ENCODE peak calls at places on chromosomes 1 and 21, in six cellular contexts. One of them, this sample, is unnamed.

GRCh38 chr1:147570907-147571306 is 29.6 kb downstream of the BCL9 start:
- DNase-seq in activated naive CD4-positive, alpha-beta T cell treated with anti-CD3 and anti-CD28 coated beads, Interleukin-2, amount 50 U/mL, for 16 hours: no peak
- DNase-seq in stimulated activated CD8-positive, alpha-beta memory T cell treated with anti-CD3 and anti-CD28 coated beads, Interleukin-15, amount 100 ng/mL, for 1 hour: no peak
- DNase-seq in putamen: no peak
- DNase-seq in heart right ventricle: no peak
- DNase-seq in heart left ventricle: no peak
- DNase-seq in this sample: no peak

GRCh38 chr1:115314765-115315164 is 23.3 kb downstream of the NGF start:
- DNase-seq in heart right ventricle: no peak
- DNase-seq in putamen: no peak
- DNase-seq in activated naive CD4-positive, alpha-beta T cell treated with anti-CD3 and anti-CD28 coated beads, Interleukin-2, amount 50 U/mL, for 16 hours: no peak
- DNase-seq in heart left ventricle: no peak
- DNase-seq in stimulated activated CD8-positive, alpha-beta memory T cell treated with anti-CD3 and anti-CD28 coated beads, Interleukin-15, amount 100 ng/mL, for 1 hour: no peak
- DNase-seq in this sample: no peak

GRCh38 chr1:175234639-175235038 is 42.1 kb upstream of the KIAA0040 start:
- DNase-seq in stimulated activated CD8-positive, alpha-beta memory T cell treated with anti-CD3 and anti-CD28 coated beads, Interleukin-15, amount 100 ng/mL, for 1 hour: no peak
- DNase-seq in heart left ventricle: no peak
- DNase-seq in activated naive CD4-positive, alpha-beta T cell treated with anti-CD3 and anti-CD28 coated beads, Interleukin-2, amount 50 U/mL, for 16 hours: no peak
- DNase-seq in heart right ventricle: no peak
- DNase-seq in putamen: no peak
- DNase-seq in this sample: no peak

GRCh38 chr1:221071761-221072160 is 192.5 kb downstream of the HLX start:
- DNase-seq in stimulated activated CD8-positive, alpha-beta memory T cell treated with anti-CD3 and anti-CD28 coated beads, Interleukin-15, amount 100 ng/mL, for 1 hour: no peak
- DNase-seq in activated naive CD4-positive, alpha-beta T cell treated with anti-CD3 and anti-CD28 coated beads, Interleukin-2, amount 50 U/mL, for 16 hours: no peak
- DNase-seq in putamen: no peak
- DNase-seq in heart left ventricle: no peak
- DNase-seq in heart right ventricle: no peak
- DNase-seq in this sample: no peak

GRCh38 chr1:152902676-152903075 is 5.7 kb upstream of the IVL start:
- DNase-seq in activated naive CD4-positive, alpha-beta T cell treated with anti-CD3 and anti-CD28 coated beads, Interleukin-2, amount 50 U/mL, for 16 hours: no peak
- DNase-seq in stimulated activated CD8-positive, alpha-beta memory T cell treated with anti-CD3 and anti-CD28 coated beads, Interleukin-15, amount 100 ng/mL, for 1 hour: no peak
- DNase-seq in heart right ventricle: no peak
- DNase-seq in heart left ventricle: no peak
- DNase-seq in putamen: no peak
- DNase-seq in this sample: no peak

GRCh38 chr1:154350383-154350782 is 25.1 kb downstream of the ATP8B2 start:
- DNase-seq in activated naive CD4-positive, alpha-beta T cell treated with anti-CD3 and anti-CD28 coated beads, Interleukin-2, amount 50 U/mL, for 16 hours: no peak
- DNase-seq in putamen: no peak
- DNase-seq in heart right ventricle: no peak
- DNase-seq in heart left ventricle: no peak
- DNase-seq in stimulated activated CD8-positive, alpha-beta memory T cell treated with anti-CD3 and anti-CD28 coated beads, Interleukin-15, amount 100 ng/mL, for 1 hour: no peak
- DNase-seq in this sample: no peak

GRCh38 chr1:23531695-23532094 is 662 bp upstream of the E2F2 start:
- DNase-seq in activated naive CD4-positive, alpha-beta T cell treated with anti-CD3 and anti-CD28 coated beads, Interleukin-2, amount 50 U/mL, for 16 hours: no peak
- DNase-seq in heart right ventricle: no peak
- DNase-seq in stimulated activated CD8-positive, alpha-beta memory T cell treated with anti-CD3 and anti-CD28 coated beads, Interleukin-15, amount 100 ng/mL, for 1 hour: no peak
- DNase-seq in putamen: no peak
- DNase-seq in heart left ventricle: no peak
- DNase-seq in this sample: no peak

GRCh38 chr1:218865591-218865990 is 308.1 kb upstream of the LYPLAL1 start:
- DNase-seq in stimulated activated CD8-positive, alpha-beta memory T cell treated with anti-CD3 and anti-CD28 coated beads, Interleukin-15, amount 100 ng/mL, for 1 hour: no peak
- DNase-seq in heart left ventricle: no peak
- DNase-seq in heart right ventricle: no peak
- DNase-seq in activated naive CD4-positive, alpha-beta T cell treated with anti-CD3 and anti-CD28 coated beads, Interleukin-2, amount 50 U/mL, for 16 hours: no peak
- DNase-seq in putamen: no peak
- DNase-seq in this sample: peak

GRCh38 chr1:10471411-10472219 is 714 bp downstream of the DFFA start:
- DNase-seq in heart right ventricle: no peak
- DNase-seq in stimulated activated CD8-positive, alpha-beta memory T cell treated with anti-CD3 and anti-CD28 coated beads, Interleukin-15, amount 100 ng/mL, for 1 hour: no peak
- DNase-seq in putamen: no peak
- DNase-seq in activated naive CD4-positive, alpha-beta T cell treated with anti-CD3 and anti-CD28 coated beads, Interleukin-2, amount 50 U/mL, for 16 hours: no peak
- DNase-seq in heart left ventricle: no peak
- DNase-seq in this sample: no peak

GRCh38 chr21:45108808-45109800 is 34.7 kb downstream of the ADARB1 start:
- DNase-seq in putamen: no peak
- DNase-seq in stimulated activated CD8-positive, alpha-beta memory T cell treated with anti-CD3 and anti-CD28 coated beads, Interleukin-15, amount 100 ng/mL, for 1 hour: no peak
- DNase-seq in activated naive CD4-positive, alpha-beta T cell treated with anti-CD3 and anti-CD28 coated beads, Interleukin-2, amount 50 U/mL, for 16 hours: no peak
- DNase-seq in heart left ventricle: no peak
- DNase-seq in heart right ventricle: no peak
- DNase-seq in this sample: no peak

GRCh38 chr1:196651637-196652215 is at the start of gene CFH:
- DNase-seq in activated naive CD4-positive, alpha-beta T cell treated with anti-CD3 and anti-CD28 coated beads, Interleukin-2, amount 50 U/mL, for 16 hours: no peak
- DNase-seq in heart right ventricle: no peak
- DNase-seq in putamen: no peak
- DNase-seq in heart left ventricle: no peak
- DNase-seq in stimulated activated CD8-positive, alpha-beta memory T cell treated with anti-CD3 and anti-CD28 coated beads, Interleukin-15, amount 100 ng/mL, for 1 hour: no peak
- DNase-seq in this sample: peak

GRCh38 chr1:212722270-212722945 is 22.8 kb upstream of the BATF3 start:
- DNase-seq in activated naive CD4-positive, alpha-beta T cell treated with anti-CD3 and anti-CD28 coated beads, Interleukin-2, amount 50 U/mL, for 16 hours: no peak
- DNase-seq in putamen: no peak
- DNase-seq in heart left ventricle: no peak
- DNase-seq in heart right ventricle: no peak
- DNase-seq in stimulated activated CD8-positive, alpha-beta memory T cell treated with anti-CD3 and anti-CD28 coated beads, Interleukin-15, amount 100 ng/mL, for 1 hour: no peak
- DNase-seq in this sample: no peak

GRCh38 chr1:115277276-115277675 is 60.8 kb downstream of the NGF start:
- DNase-seq in stimulated activated CD8-positive, alpha-beta memory T cell treated with anti-CD3 and anti-CD28 coated beads, Interleukin-15, amount 100 ng/mL, for 1 hour: no peak
- DNase-seq in putamen: no peak
- DNase-seq in heart left ventricle: no peak
- DNase-seq in activated naive CD4-positive, alpha-beta T cell treated with anti-CD3 and anti-CD28 coated beads, Interleukin-2, amount 50 U/mL, for 16 hours: no peak
- DNase-seq in heart right ventricle: no peak
- DNase-seq in this sample: no peak

GRCh38 chr21:28423521-28423920 is 569.2 kb downstream of the LTN1 start:
- DNase-seq in activated naive CD4-positive, alpha-beta T cell treated with anti-CD3 and anti-CD28 coated beads, Interleukin-2, amount 50 U/mL, for 16 hours: no peak
- DNase-seq in stimulated activated CD8-positive, alpha-beta memory T cell treated with anti-CD3 and anti-CD28 coated beads, Interleukin-15, amount 100 ng/mL, for 1 hour: no peak
- DNase-seq in heart right ventricle: no peak
- DNase-seq in heart left ventricle: no peak
- DNase-seq in putamen: no peak
- DNase-seq in this sample: no peak

GRCh38 chr1:40773748-40774265 is 9.8 kb upstream of the KCNQ4 start:
- DNase-seq in heart left ventricle: no peak
- DNase-seq in heart right ventricle: no peak
- DNase-seq in activated naive CD4-positive, alpha-beta T cell treated with anti-CD3 and anti-CD28 coated beads, Interleukin-2, amount 50 U/mL, for 16 hours: no peak
- DNase-seq in putamen: no peak
- DNase-seq in stimulated activated CD8-positive, alpha-beta memory T cell treated with anti-CD3 and anti-CD28 coated beads, Interleukin-15, amount 100 ng/mL, for 1 hour: no peak
- DNase-seq in this sample: no peak

This sample was measured in AG04449.